ENCODE peak calls at places on chromosomes 3 and 15, in six cellular contexts. C, W, A, K, V and Y are unnamed samples.

GRCh38 chr3:143977326-143978262 is 6.0 kb downstream of the DIPK2A start:
- DNase-seq in C (no peak), W (no peak), A (no peak), V (no peak), K (no peak), Y (no peak)

GRCh38 chr15:32919749-32920414 is 202.1 kb downstream of the GREM1 start:
- DNase-seq in K (no peak), V (peak), A (no peak), W (no peak), C (no peak), Y (no peak)

GRCh38 chr3:39146611-39147373 is 6.6 kb downstream of the CSRNP1 start:
- DNase-seq in A (peak), V (peak), K (no peak), C (peak), W (peak), Y (peak)

GRCh38 chr3:55203006-55203405 is 275.1 kb upstream of the LRTM1 start:
- DNase-seq in A (no peak), C (no peak), V (peak), W (no peak), K (no peak), Y (no peak)

GRCh38 chr3:38579146-38579545 is 70.3 kb downstream of the SCN5A start:
- DNase-seq in W (no peak), A (no peak), K (no peak), V (no peak), C (no peak), Y (no peak)

GRCh38 chr15:79849789-79850188 is 47.0 kb downstream of the MTHFS start:
- DNase-seq in C (no peak), V (no peak), W (no peak), K (peak), A (peak), Y (no peak)

GRCh38 chr3:126537730-126538281 is 13.9 kb downstream of the CHST13 start:
- DNase-seq in A (no peak), W (no peak), K (no peak), C (no peak), V (no peak), Y (no peak)

GRCh38 chr3:100073555-100074307 is 40.6 kb downstream of the FILIP1L start:
- DNase-seq in K (no peak), C (no peak), V (no peak), A (no peak), W (no peak), Y (no peak)

GRCh38 chr3:173275740-173276139 is 121.8 kb upstream of the NLGN1 start:
- DNase-seq in A (no peak), V (no peak), W (no peak), C (no peak), K (peak), Y (no peak)

GRCh38 chr15:66631616-66632263 is 65.9 kb upstream of the LCTL start:
- DNase-seq in W (no peak), K (no peak), V (no peak), C (no peak), A (no peak), Y (no peak)

GRCh38 chr3:144444546-144444945 is 472.9 kb downstream of the DIPK2A start:
- DNase-seq in W (no peak), C (no peak), V (no peak), A (no peak), K (no peak), Y (no peak)

GRCh38 chr3:59754456-59754855 is 704.6 kb upstream of the CFAP20DC start:
- DNase-seq in K (no peak), A (no peak), W (no peak), V (no peak), C (no peak), Y (no peak)

GRCh38 chr3:107969994-107970896 is 120.6 kb downstream of the CD47 start:
- DNase-seq in C (no peak), K (no peak), A (peak), W (no peak), V (no peak), Y (no peak)

GRCh38 chr3:27556854-27557253 is 72.7 kb upstream of the SLC4A7 start:
- DNase-seq in K (no peak), W (no peak), V (no peak), C (no peak), A (no peak), Y (no peak)

GRCh38 chr3:46904303-46905190 is 27.0 kb downstream of the PTH1R start:
- DNase-seq in K (no peak), W (no peak), A (no peak), C (no peak), V (no peak), Y (no peak)

GRCh38 chr15:80404719-80405553 is 754 bp downstream of the ARNT2 start:
- DNase-seq in V (no peak), C (no peak), W (no peak), K (no peak), A (no peak), Y (no peak)

GRCh38 chr3:124846189-124846588 is 41.0 kb downstream of the ITGB5 start:
- DNase-seq in A (no peak), W (no peak), C (no peak), K (no peak), V (no peak), Y (no peak)

GRCh38 chr3:49724586-49724985 is 835 bp upstream of the GMPPB start:
- DNase-seq in A (peak), V (no peak), K (no peak), C (no peak), W (no peak), Y (no peak)

GRCh38 chr15:81160312-81161214 is 26.5 kb downstream of the CFAP161 start:
- DNase-seq in W (no peak), K (no peak), A (peak), V (peak), C (no peak), Y (no peak)

GRCh38 chr3:172512363-172512762 is 10.9 kb downstream of the TNFSF10 start:
- DNase-seq in K (no peak), W (peak), C (peak), V (no peak), A (no peak), Y (no peak)

GRCh38 chr3:155070932-155071387 is 9.2 kb upstream of the MME start:
- DNase-seq in K (no peak), W (no peak), C (no peak), A (peak), V (peak), Y (no peak)

GRCh38 chr3:98185180-98185579 is 18.7 kb downstream of the OR5H15 start:
- DNase-seq in A (no peak), V (peak), K (no peak), W (no peak), C (no peak), Y (no peak)

GRCh38 chr15:45129651-45130129 is at the start of the genes DUOX1 and DUOXA1:
- DNase-seq in C (no peak), V (no peak), K (no peak), W (no peak), A (peak), Y (no peak)

GRCh38 chr3:150054635-150055034 is 83.9 kb upstream of the PFN2 start:
- DNase-seq in K (no peak), C (no peak), A (no peak), W (no peak), V (no peak), Y (no peak)

GRCh38 chr15:66654718-66655375 is 47.2 kb upstream of the SMAD6 start:
- DNase-seq in C (no peak), V (no peak), W (peak), K (no peak), A (no peak), Y (no peak)

GRCh38 chr3:132787616-132788015 is 65.4 kb upstream of the NPHP3 start:
- DNase-seq in A (no peak), W (no peak), K (no peak), V (no peak), C (no peak), Y (no peak)

GRCh38 chr3:122102191-122102935 is 47.2 kb downstream of the CD86 start:
- DNase-seq in K (no peak), W (no peak), V (no peak), A (no peak), C (no peak), Y (no peak)